ENCODE peak calls at places on chromosomes 2 and 18, in seven cellular contexts. P is OCI-LY7, N is SK-N-SH, S is hepatocyte, U is HCT116, W is GM23338, V is Karpas-422. J is an unnamed sample. For H3K9me2, the result is how much of the 10 kb centered on the place peaks cover.

GRCh38 chr18:13220326-13220991 is 1.9 kb downstream of the LDLRAD4 start:
- DNase-seq in P (no peak), V (no peak), U (no peak), S (peak), N (no peak), W (no peak), J (no peak)

GRCh38 chr2:74502720-74503505 is 3.5 kb upstream of the LBX2 start:
- DNase-seq in U (peak), S (peak), V (peak), P (no peak), W (peak), N (peak), J (no peak)

GRCh38 chr2:85744055-85744454 is 9.7 kb upstream of the ATOH8 start:
- DNase-seq in S (no peak), U (no peak), P (no peak), W (no peak), N (no peak), V (no peak), J (no peak)

GRCh38 chr18:43758734-43759133 is 481.4 kb upstream of the SYT4 start:
- DNase-seq in U (no peak), W (no peak), N (no peak), V (no peak), S (no peak), P (no peak), J (no peak)

GRCh38 chr18:25805323-25805722 is 285.1 kb downstream of the SS18 start:
- DNase-seq in W (no peak), V (no peak), P (no peak), S (peak), U (no peak), N (no peak), J (no peak)

GRCh38 chr2:136932700-136933099 is 167.4 kb downstream of the THSD7B start:
- DNase-seq in S (peak), V (peak), P (peak), N (peak), W (peak), U (no peak), J (peak)

GRCh38 chr2:68266655-68267054 is 14.3 kb upstream of the PPP3R1 start:
- DNase-seq in W (no peak), U (no peak), V (no peak), S (no peak), N (no peak), P (no peak), J (no peak)

GRCh38 chr2:174797792-174798276 is 33.6 kb upstream of the CHRNA1 start:
- DNase-seq in V (no peak), N (no peak), W (no peak), S (no peak), P (no peak), U (no peak), J (no peak)

GRCh38 chr18:3758531-3758930 is 308.6 kb downstream of the TGIF1 start:
- DNase-seq in S (no peak), V (no peak), P (no peak), U (peak), W (no peak), N (no peak), J (peak)

GRCh38 chr2:26685312-26685711 is 7.2 kb upstream of the KCNK3 start:
- DNase-seq in V (no peak), S (no peak), U (no peak), N (peak), P (no peak), W (no peak), J (no peak)

GRCh38 chr18:2612996-2613395 is 41.6 kb downstream of the NDC80 start:
- DNase-seq in W (no peak), S (no peak), V (no peak), P (no peak), U (no peak), N (no peak), J (no peak)

GRCh38 chr2:239852272-239852671 is 172.9 kb downstream of the NDUFA10 start:
- DNase-seq in V (no peak), S (no peak), N (no peak), W (no peak), P (no peak), U (no peak), J (no peak)

GRCh38 chr2:241854342-241855244 is 4.1 kb downstream of the PDCD1 start:
- DNase-seq in N (peak), S (no peak), V (no peak), U (no peak), P (no peak), W (no peak), J (no peak)

GRCh38 chr2:120437604-120438000 is 91.7 kb downstream of the INHBB start:
- DNase-seq in W (no peak), V (no peak), U (no peak), S (no peak), N (no peak), P (no peak), J (no peak)

GRCh38 chr2:120438301-120439066 is 92.5 kb downstream of the INHBB start:
- DNase-seq in W (no peak), P (no peak), N (no peak), S (no peak), V (peak), U (no peak), J (no peak)

GRCh38 chr2:120436460-120436739 is 90.5 kb downstream of the INHBB start:
- DNase-seq in S (no peak), P (no peak), N (no peak), W (no peak), V (no peak), U (no peak), J (peak)

GRCh38 chr2:120435671-120436459 is 89.9 kb downstream of the INHBB start:
- DNase-seq in W (no peak), S (no peak), V (no peak), U (no peak), P (no peak), N (no peak), J (no peak)

GRCh38 chr2:120436885-120437603 is 91.1 kb downstream of the INHBB start:
- DNase-seq in N (peak), U (peak), S (peak), P (peak), V (peak), W (peak), J (peak)
- H3K9me2 ChIP-seq in N (under half), U (under half), S (under half), P (under half), V (under half), W (under half), J (under half)

DNA sequence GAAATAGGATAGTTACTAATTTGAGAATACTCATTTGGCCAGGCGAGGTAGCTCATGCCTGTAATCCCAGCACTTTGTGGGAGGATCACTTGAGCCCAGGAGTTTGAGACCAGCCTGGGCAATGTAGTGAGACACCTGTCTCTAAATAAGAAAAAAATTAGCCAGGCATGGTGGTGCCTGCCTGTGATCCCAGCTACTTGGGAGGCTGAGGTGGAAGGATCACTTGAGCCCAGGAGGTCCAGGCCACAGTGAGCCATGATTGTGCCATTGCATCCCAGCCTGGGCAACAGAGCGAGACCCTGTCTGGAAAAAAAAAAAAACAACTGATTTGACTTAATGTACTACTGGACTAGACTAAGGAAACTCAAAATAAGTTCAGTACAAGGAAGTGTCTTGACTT is 32.7 kb upstream of the ZNF638 start:
- DNase-seq in S (no peak), W (no peak), U (no peak), V (no peak), N (no peak), P (no peak), J (no peak)
- H3K9me2 ChIP-seq in S (under half), W (under half), U (under half), V (under half), N (under half), P (under half), J (under half)

DNA sequence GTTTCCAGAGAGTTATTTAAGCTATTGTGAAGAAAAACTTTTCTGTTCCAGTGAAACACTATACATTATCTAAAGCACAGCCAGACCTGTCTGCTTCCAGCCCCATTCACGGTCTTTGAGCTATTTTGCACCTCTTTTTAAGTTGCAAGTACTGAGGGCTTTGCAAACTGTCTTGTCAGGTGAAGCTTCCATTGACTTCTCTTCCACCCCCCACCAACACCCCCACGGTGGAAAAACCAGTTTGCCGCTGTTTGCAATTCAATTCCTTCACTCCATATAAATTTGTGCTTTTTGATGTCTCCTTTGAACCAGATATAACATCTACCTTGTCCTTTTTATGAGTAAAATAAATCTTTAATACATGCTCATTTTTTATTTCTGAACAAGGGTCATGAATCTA is 15.7 kb downstream of the B3GNT7 start:
- DNase-seq in S (no peak), V (no peak), N (no peak), W (peak), P (no peak), U (no peak), J (peak)
- H3K9me2 ChIP-seq in S (under half), V (under half), N (under half), W (under half), P (under half), U (under half), J (under half)

GRCh38 chr2:121038031-121038430 is 247.0 kb downstream of the TFCP2L1 start:
- DNase-seq in N (no peak), U (no peak), S (no peak), P (no peak), W (no peak), V (no peak), J (no peak)
- H3K9me2 ChIP-seq in N (under half), U (under half), S (under half), P (under half), W (under half), V (under half), J (under half)

DNA sequence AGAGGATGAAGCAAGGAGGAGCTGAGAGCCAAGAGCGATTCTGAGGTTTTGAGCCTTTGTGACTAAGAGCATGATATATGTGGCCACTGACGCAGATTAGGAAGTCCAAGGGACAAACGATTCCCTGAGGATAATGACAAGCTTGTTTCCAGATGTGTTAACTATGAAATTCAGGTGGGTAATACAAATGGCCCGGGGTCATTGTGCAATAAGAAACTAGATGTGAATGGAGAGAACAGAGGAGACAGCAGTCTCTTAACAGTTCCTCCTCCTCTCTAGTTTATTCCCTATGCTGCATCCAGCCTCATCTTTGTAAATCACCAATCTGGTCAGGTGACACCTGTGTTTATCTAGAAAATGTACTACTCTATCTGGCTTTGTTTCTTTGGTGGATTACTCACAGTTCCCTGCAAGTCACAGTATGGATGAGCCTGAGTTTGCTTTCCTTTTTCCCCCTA is 84.2 kb downstream of the SOCS6 start:
- DNase-seq in U (peak), S (peak), P (no peak), W (no peak), V (no peak), N (no peak), J (peak)
- H3K9me2 ChIP-seq in U (under half), S (under half), P (under half), W (under half), V (under half), N (under half), J (under half)

DNA sequence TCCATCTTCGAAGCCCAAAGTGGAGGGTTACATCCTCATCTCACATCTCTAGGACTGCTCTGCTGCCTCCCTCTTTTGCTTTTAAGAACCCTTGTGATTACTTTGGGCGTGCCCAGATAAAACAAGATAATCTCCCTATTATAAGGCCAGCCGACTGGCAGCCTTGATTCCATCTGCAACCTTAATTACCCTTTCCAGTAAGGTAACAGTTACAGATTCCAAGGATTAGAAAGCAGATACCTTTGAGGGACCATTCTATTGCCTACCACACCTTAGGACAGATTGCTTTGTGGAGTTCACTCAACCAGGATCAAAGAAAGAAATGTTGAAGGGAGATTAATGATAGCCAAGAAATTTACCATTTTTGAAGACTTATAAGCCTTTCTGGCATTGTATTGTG is 250.8 kb upstream of the ACVR2A start:
- DNase-seq in U (no peak), W (no peak), V (no peak), S (no peak), P (no peak), N (no peak), J (no peak)
- H3K9me2 ChIP-seq in U (under half), W (under half), V (under half), S (under half), P (under half), N (under half), J (under half)

J was measured in PC-3.